ENCODE peak calls at places on chromosomes 13 and 19, in four cellular contexts. T is GM23338, H is psoas muscle, O is pancreas. B is an unnamed sample.

GRCh38 chr19:29247912-29248311 is 35.0 kb upstream of the UQCRFS1 start:
- DNase-seq in T (no peak), O (no peak), H (no peak), B (no peak)

GRCh38 chr13:62293081-62293480 is 877.4 kb upstream of the PCDH20 start:
- DNase-seq in O (no peak), T (no peak), H (no peak), B (no peak)

GRCh38 chr19:49690073-49690655 is 752 bp upstream of the CPT1C start:
- DNase-seq in O (no peak), T (peak; percentile 34), H (no peak), B (no peak)

GRCh38 chr19:5775668-5776309 is 8.8 kb downstream of the PRR22 start:
- DNase-seq in T (no peak), O (no peak), H (no peak), B (no peak)

GRCh38 chr13:28534210-28534609 is 39.3 kb upstream of the FLT1 start:
- DNase-seq in H (no peak), T (no peak), O (no peak), B (no peak)

GRCh38 chr13:97567510-97568243 is 133.7 kb downstream of the RAP2A start:
- DNase-seq in H (peak; percentile 21), T (peak; percentile 8), O (peak; percentile 57), B (no peak)

GRCh38 chr19:54475706-54476105 is 2.6 kb upstream of the CDC42EP5 start:
- DNase-seq in T (no peak), O (no peak), H (no peak), B (no peak)

GRCh38 chr13:99067160-99067985 is 89.5 kb upstream of the DOCK9 start:
- DNase-seq in H (no peak), O (no peak), T (no peak), B (no peak)

GRCh38 chr19:16525751-16526481 is 16.3 kb downstream of the CHERP start:
- DNase-seq in T (no peak), O (no peak), H (no peak), B (no peak)

GRCh38 chr19:41223431-41224234 is 4.6 kb downstream of the AXL start:
- DNase-seq in H (peak; percentile 57), T (peak; percentile 76), O (no peak), B (no peak)

GRCh38 chr13:107866666-107867623 is 348.4 kb downstream of the LIG4 start:
- DNase-seq in H (no peak), T (peak; percentile 64), O (peak; percentile 64), B (no peak)

GRCh38 chr13:97445504-97446187 is 11.7 kb downstream of the RAP2A start:
- DNase-seq in O (no peak), H (no peak), T (no peak), B (no peak)

GRCh38 chr13:40984670-40985366 is 34.3 kb downstream of the ELF1 start:
- DNase-seq in H (no peak), T (no peak), O (no peak), B (no peak)
- H3K4me1 ChIP-seq in H (peaks cover 53% of the 10 kb centered on the region), T (peaks cover 10% of the 10 kb centered on the region), O (peaks cover 37% of the 10 kb centered on the region), B (peaks cover 66% of the 10 kb centered on the region)

GRCh38 chr13:48477191-48477855 is 55.6 kb downstream of the RCBTB2 start:
- DNase-seq in T (no peak), H (no peak), O (no peak), B (no peak)

GRCh38 chr13:48475230-48475629 is 57.6 kb downstream of the RCBTB2 start:
- DNase-seq in H (no peak), O (no peak), T (peak; percentile 18), B (no peak)

GRCh38 chr13:48478401-48478800 is 54.5 kb downstream of the RCBTB2 start:
- DNase-seq in T (no peak), H (no peak), O (no peak), B (no peak)

GRCh38 chr13:48476215-48476614 is 56.7 kb downstream of the RCBTB2 start:
- DNase-seq in T (no peak), H (no peak), O (no peak), B (no peak)

GRCh38 chr13:48476674-48477073 is 56.2 kb downstream of the RCBTB2 start:
- DNase-seq in O (no peak), H (no peak), T (no peak), B (no peak)
- H3K27ac ChIP-seq in O (no peak overlapping the region), H (no peak overlapping the region), T (no peak overlapping the region), B (no peak overlapping the region)

GRCh38 chr13:114054269-114054668 is 78.2 kb downstream of the RASA3 start:
- DNase-seq in T (no peak), H (no peak), O (no peak), B (no peak)
- H3K4me1 ChIP-seq in T (peaks cover 1% of the 10 kb centered on the region), H (peaks cover 5% of the 10 kb centered on the region), O (no peaks in the 10 kb centered on the region), B (peaks cover 25% of the 10 kb centered on the region)

DNA sequence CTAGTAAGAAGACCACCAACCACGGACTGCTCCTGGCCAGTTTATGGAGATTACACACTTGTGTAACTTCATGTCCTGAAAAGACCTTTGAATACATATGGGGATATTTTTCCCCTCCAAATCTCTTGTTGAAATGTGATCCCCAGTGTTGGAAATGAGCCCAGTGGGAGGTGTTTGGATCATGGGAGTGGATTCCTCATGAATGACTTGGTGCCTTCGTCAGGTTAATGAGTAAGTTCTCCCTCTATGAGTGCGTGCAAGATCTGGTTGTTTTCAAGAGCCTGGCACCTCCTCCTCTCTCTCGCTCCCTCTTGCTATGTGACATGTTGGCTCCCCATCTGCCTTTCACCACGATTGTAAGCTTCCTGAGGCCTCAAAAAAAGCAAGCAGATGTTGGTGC is 769.0 kb upstream of the SLITRK1 start:
- DNase-seq in H (no peak), O (no peak), T (no peak), B (peak; percentile 24)
- H3K27ac ChIP-seq in H (no peak overlapping the region), O (no peak overlapping the region), T (no peak overlapping the region), B (no peak overlapping the region)

DNA sequence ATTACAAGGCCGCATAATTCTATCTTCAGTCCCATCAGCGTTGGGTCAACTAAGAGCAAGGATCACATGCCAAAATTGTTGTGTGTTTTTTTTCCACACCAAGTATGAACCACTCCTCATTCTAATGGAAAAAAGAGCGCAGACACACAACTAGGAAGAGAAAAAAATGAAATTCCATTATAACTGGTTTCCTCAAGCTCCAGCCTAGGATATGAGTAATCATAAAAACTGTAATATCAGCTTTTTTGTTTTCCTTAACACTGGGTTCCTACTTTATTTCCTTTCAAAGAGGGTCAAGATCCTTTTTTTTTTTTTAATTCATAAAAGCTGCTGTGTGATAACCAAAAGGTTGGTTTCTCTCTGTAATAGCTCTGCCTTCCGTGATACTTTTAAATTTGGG is 19.4 kb downstream of the TSHZ3 start:
- DNase-seq in H (no peak), T (no peak), O (no peak), B (no peak)
- H3K4me1 ChIP-seq in H (no peaks in the 10 kb centered on the region), T (peaks cover 21% of the 10 kb centered on the region), O (no peaks in the 10 kb centered on the region), B (peaks cover 51% of the 10 kb centered on the region)

DNA sequence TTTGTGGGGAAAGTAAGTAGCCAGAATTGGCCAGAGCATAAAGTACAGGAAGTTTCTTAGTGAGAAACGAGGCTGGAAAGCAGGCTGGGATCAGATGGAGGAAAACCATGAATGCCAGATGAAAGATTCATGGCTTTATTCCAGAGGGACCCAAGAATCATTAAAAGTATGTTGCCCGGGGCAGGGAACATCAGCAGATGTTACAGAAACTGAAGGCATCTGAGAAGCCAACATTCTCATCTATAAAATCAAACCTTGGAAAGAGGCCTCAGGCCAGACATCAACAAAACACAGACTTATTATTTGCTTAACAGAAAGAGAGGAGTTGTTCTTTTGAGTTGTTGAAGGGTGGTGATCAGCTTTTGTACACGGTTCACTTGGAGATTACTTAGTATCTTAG is 543.6 kb downstream of the RFC3 start:
- DNase-seq in H (no peak), O (no peak), T (no peak), B (no peak)
- H3K27ac ChIP-seq in H (no peak overlapping the region), O (no peak overlapping the region), T (no peak overlapping the region), B (no peak overlapping the region)

GRCh38 chr19:35742121-35742724 is at the start of gene IGFLR1:
- DNase-seq in T (no peak), O (no peak), H (no peak), B (no peak)
- H3K4me1 ChIP-seq in T (peaks cover 14% of the 10 kb centered on the region), O (peaks cover 10% of the 10 kb centered on the region), H (peaks cover 33% of the 10 kb centered on the region), B (peaks cover 30% of the 10 kb centered on the region)

DNA sequence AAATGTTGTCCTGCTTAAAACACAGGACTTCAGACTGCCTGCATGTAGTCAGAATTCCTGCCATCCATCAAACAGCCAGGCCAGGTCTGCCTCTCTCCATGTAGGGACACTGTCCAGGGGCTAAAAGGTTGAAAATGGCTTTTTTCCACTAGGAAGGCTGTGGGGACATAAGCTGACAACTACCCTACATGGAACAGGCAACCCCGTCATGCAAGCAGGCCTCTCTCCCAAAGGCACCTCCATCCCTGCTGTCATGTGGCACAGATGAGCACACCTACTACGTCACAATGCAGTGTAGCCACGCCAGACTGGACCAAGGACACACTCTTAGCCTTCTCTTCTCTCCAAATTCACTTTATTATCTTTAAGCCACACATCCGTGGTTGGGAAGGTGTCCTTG is 40.8 kb downstream of the LATS2 start:
- DNase-seq in T (no peak), H (no peak), O (no peak), B (no peak)
- H3K27ac ChIP-seq in T (peak overlapping the region; percentile 14), H (no peak overlapping the region), O (no peak overlapping the region), B (peak overlapping the region; percentile 2)